ENCODE peak calls at places on chromosomes 16 and 17, in seven cellular contexts. One of them, this sample, is unnamed. For H3K36me3, the result is how much of the 10 kb centered on the place peaks cover.

GRCh38 chr16:12976936-12977335 is 75.5 kb downstream of the SHISA9 start:
- DNase-seq in cardiac muscle cell: no peak
- DNase-seq in upper lobe of right lung: no peak
- DNase-seq in body of pancreas: no peak
- DNase-seq in IMR-90: no peak
- DNase-seq in left ventricle myocardium inferior: no peak
- DNase-seq in keratinocyte: no peak
- DNase-seq in this sample: no peak

GRCh38 chr16:10590342-10590741 is 9.9 kb upstream of the EMP2 start:
- DNase-seq in cardiac muscle cell: no peak
- DNase-seq in upper lobe of right lung: no peak
- DNase-seq in body of pancreas: no peak
- DNase-seq in IMR-90: no peak
- DNase-seq in left ventricle myocardium inferior: no peak
- DNase-seq in keratinocyte: no peak
- DNase-seq in this sample: no peak

GRCh38 chr16:17228048-17228707 is 242.6 kb downstream of the XYLT1 start:
- DNase-seq in cardiac muscle cell: no peak
- DNase-seq in upper lobe of right lung: no peak
- DNase-seq in body of pancreas: no peak
- DNase-seq in IMR-90: no peak
- DNase-seq in left ventricle myocardium inferior: no peak
- DNase-seq in keratinocyte: no peak
- DNase-seq in this sample: no peak

GRCh38 chr17:20273741-20274500 is 193.4 kb downstream of the LGALS9B start:
- DNase-seq in cardiac muscle cell: no peak
- DNase-seq in upper lobe of right lung: no peak
- DNase-seq in body of pancreas: no peak
- DNase-seq in IMR-90: no peak
- DNase-seq in left ventricle myocardium inferior: no peak
- DNase-seq in keratinocyte: no peak
- DNase-seq in this sample: no peak

GRCh38 chr17:18314059-18314730 is 599 bp downstream of the TOP3A start:
- DNase-seq in cardiac muscle cell: peak
- DNase-seq in upper lobe of right lung: no peak
- DNase-seq in body of pancreas: no peak
- DNase-seq in IMR-90: peak
- DNase-seq in left ventricle myocardium inferior: no peak
- DNase-seq in keratinocyte: no peak
- DNase-seq in this sample: no peak

GRCh38 chr16:89122322-89122831 is 28.7 kb downstream of the ACSF3 start:
- DNase-seq in cardiac muscle cell: no peak
- DNase-seq in upper lobe of right lung: peak
- DNase-seq in body of pancreas: no peak
- DNase-seq in IMR-90: no peak
- DNase-seq in left ventricle myocardium inferior: no peak
- DNase-seq in keratinocyte: no peak
- DNase-seq in this sample: no peak

GRCh38 chr16:89334988-89335802 is 117.7 kb downstream of the ZNF778 start:
- DNase-seq in cardiac muscle cell: no peak
- DNase-seq in upper lobe of right lung: peak
- DNase-seq in body of pancreas: no peak
- DNase-seq in IMR-90: no peak
- DNase-seq in left ventricle myocardium inferior: no peak
- DNase-seq in keratinocyte: no peak
- DNase-seq in this sample: no peak

GRCh38 chr17:55238931-55239297 is 25.8 kb upstream of the HLF start:
- DNase-seq in cardiac muscle cell: no peak
- DNase-seq in upper lobe of right lung: no peak
- DNase-seq in body of pancreas: peak
- DNase-seq in IMR-90: no peak
- DNase-seq in left ventricle myocardium inferior: no peak
- DNase-seq in keratinocyte: no peak
- DNase-seq in this sample: no peak

GRCh38 chr17:82424001-82424862 is 5.8 kb upstream of the OGFOD3 start:
- DNase-seq in cardiac muscle cell: peak
- DNase-seq in upper lobe of right lung: no peak
- DNase-seq in body of pancreas: peak
- DNase-seq in IMR-90: peak
- DNase-seq in left ventricle myocardium inferior: no peak
- DNase-seq in keratinocyte: no peak
- DNase-seq in this sample: no peak

GRCh38 chr17:11506635-11507034 is 91.6 kb upstream of the DNAH9 start:
- DNase-seq in cardiac muscle cell: no peak
- DNase-seq in upper lobe of right lung: no peak
- DNase-seq in body of pancreas: peak
- DNase-seq in IMR-90: no peak
- DNase-seq in left ventricle myocardium inferior: no peak
- DNase-seq in keratinocyte: no peak
- DNase-seq in this sample: no peak

GRCh38 chr17:77328823-77329740 is 188.3 kb downstream of the SEC14L1 start:
- DNase-seq in cardiac muscle cell: no peak
- DNase-seq in upper lobe of right lung: peak
- DNase-seq in body of pancreas: no peak
- DNase-seq in IMR-90: no peak
- DNase-seq in left ventricle myocardium inferior: no peak
- DNase-seq in keratinocyte: no peak
- DNase-seq in this sample: no peak

GRCh38 chr17:82407255-82407654 is 10.9 kb upstream of the HEXD start:
- DNase-seq in cardiac muscle cell: no peak
- DNase-seq in upper lobe of right lung: no peak
- DNase-seq in body of pancreas: no peak
- DNase-seq in IMR-90: peak
- DNase-seq in left ventricle myocardium inferior: peak
- DNase-seq in keratinocyte: no peak
- DNase-seq in this sample: no peak

GRCh38 chr17:77695386-77695785 is 263.1 kb upstream of the TNRC6C start:
- DNase-seq in cardiac muscle cell: no peak
- DNase-seq in upper lobe of right lung: no peak
- DNase-seq in body of pancreas: no peak
- DNase-seq in IMR-90: no peak
- DNase-seq in left ventricle myocardium inferior: no peak
- DNase-seq in keratinocyte: no peak
- DNase-seq in this sample: no peak

GRCh38 chr17:67246648-67247415 is 1.8 kb upstream of the HELZ start:
- DNase-seq in cardiac muscle cell: no peak
- DNase-seq in upper lobe of right lung: peak
- DNase-seq in body of pancreas: peak
- DNase-seq in IMR-90: peak
- DNase-seq in left ventricle myocardium inferior: no peak
- DNase-seq in keratinocyte: peak
- DNase-seq in this sample: no peak

GRCh38 chr16:70661918-70662641 is 15.7 kb downstream of the IL34 start:
- DNase-seq in cardiac muscle cell: peak
- DNase-seq in upper lobe of right lung: peak
- DNase-seq in body of pancreas: no peak
- DNase-seq in IMR-90: no peak
- DNase-seq in left ventricle myocardium inferior: no peak
- DNase-seq in keratinocyte: no peak
- DNase-seq in this sample: no peak

GRCh38 chr17:10821770-10822169 is 16.1 kb downstream of the PIRT start:
- DNase-seq in cardiac muscle cell: no peak
- DNase-seq in upper lobe of right lung: no peak
- DNase-seq in body of pancreas: no peak
- DNase-seq in IMR-90: no peak
- DNase-seq in left ventricle myocardium inferior: no peak
- DNase-seq in keratinocyte: no peak
- DNase-seq in this sample: no peak

GRCh38 chr17:4329838-4330237 is 36.6 kb downstream of the UBE2G1 start:
- DNase-seq in cardiac muscle cell: peak
- DNase-seq in upper lobe of right lung: no peak
- DNase-seq in body of pancreas: no peak
- DNase-seq in IMR-90: peak
- DNase-seq in left ventricle myocardium inferior: no peak
- DNase-seq in keratinocyte: peak
- DNase-seq in this sample: peak

GRCh38 chr17:42675984-42676423 is 790 bp downstream of the PLEKHH3 start:
- DNase-seq in cardiac muscle cell: peak
- DNase-seq in upper lobe of right lung: peak
- DNase-seq in body of pancreas: peak
- DNase-seq in IMR-90: peak
- DNase-seq in left ventricle myocardium inferior: peak
- DNase-seq in keratinocyte: no peak
- DNase-seq in this sample: no peak

GRCh38 chr17:44335515-44336356 is 9.4 kb upstream of the GRN start:
- DNase-seq in cardiac muscle cell: no peak
- DNase-seq in upper lobe of right lung: no peak
- DNase-seq in body of pancreas: peak
- DNase-seq in IMR-90: no peak
- DNase-seq in left ventricle myocardium inferior: no peak
- DNase-seq in keratinocyte: no peak
- DNase-seq in this sample: no peak

GRCh38 chr17:81043725-81044427 is 8.9 kb downstream of the BAIAP2 start:
- DNase-seq in cardiac muscle cell: no peak
- DNase-seq in upper lobe of right lung: peak
- DNase-seq in body of pancreas: peak
- DNase-seq in IMR-90: no peak
- DNase-seq in left ventricle myocardium inferior: no peak
- DNase-seq in keratinocyte: no peak
- DNase-seq in this sample: no peak

GRCh38 chr16:12672986-12673385 is 130.7 kb downstream of the CPPED1 start:
- DNase-seq in cardiac muscle cell: no peak
- DNase-seq in upper lobe of right lung: no peak
- DNase-seq in body of pancreas: no peak
- DNase-seq in IMR-90: no peak
- DNase-seq in left ventricle myocardium inferior: no peak
- DNase-seq in keratinocyte: no peak
- DNase-seq in this sample: no peak

DNA sequence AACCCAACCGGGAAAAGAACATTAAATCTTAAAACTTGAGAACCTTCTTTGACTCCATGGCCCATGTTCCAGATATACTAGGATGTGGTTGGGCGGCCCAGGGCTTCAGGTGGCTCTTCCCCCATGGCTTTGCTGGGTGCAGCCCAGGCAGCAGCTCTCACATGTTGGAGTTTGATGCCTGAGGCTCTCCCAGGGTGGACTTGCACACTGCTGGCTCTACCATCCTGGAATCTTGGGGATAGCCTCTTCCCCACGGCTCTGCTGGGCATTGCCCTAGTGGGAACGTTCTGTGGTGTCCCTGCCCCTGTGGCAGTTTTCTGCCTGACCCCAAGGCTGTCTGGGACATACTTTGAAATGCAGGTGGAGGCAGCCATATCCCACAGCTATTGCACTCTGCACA is 70.6 kb downstream of the GOSR1 start:
- DNase-seq in cardiac muscle cell: no peak
- DNase-seq in upper lobe of right lung: no peak
- DNase-seq in body of pancreas: no peak
- DNase-seq in IMR-90: no peak
- DNase-seq in left ventricle myocardium inferior: no peak
- DNase-seq in keratinocyte: no peak
- DNase-seq in this sample: no peak
- H3K36me3 ChIP-seq in cardiac muscle cell: under half
- H3K36me3 ChIP-seq in upper lobe of right lung: under half
- H3K36me3 ChIP-seq in body of pancreas: under half
- H3K36me3 ChIP-seq in IMR-90: under half
- H3K36me3 ChIP-seq in left ventricle myocardium inferior: under half
- H3K36me3 ChIP-seq in keratinocyte: under half
- H3K36me3 ChIP-seq in this sample: under half

DNA sequence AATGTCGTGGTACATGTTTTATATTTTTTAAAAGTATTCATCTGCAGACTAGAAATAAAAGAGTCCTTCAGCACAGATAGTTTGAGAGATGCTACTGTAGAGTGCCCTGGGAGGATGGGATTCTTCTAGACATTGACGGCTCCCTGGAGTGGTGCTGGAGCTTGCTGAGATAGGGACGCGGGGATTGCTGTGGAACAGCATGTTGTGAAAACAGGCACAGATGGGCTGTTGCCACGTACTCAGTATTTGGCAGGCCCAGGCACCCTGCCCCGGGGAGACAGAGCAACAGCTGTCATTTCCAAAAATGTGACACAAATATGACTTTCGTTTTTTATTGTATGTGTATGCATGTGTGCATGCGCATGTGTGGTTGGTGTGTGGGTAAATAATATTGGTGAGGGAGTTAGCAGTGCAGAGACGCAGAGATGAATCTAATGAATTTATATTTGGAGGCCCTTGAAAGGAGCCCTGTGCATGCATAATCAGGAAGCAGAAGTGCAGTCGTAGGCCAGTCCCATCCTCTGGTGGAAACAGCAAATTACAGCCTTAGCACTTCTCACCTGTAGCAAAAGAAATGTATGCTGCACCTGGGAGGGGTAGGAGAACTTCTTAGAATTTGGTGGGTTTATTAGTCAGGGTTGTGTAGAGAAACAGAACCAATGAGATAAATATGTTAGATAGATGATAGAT is 6.2 kb upstream of the ABCA8 start:
- DNase-seq in cardiac muscle cell: no peak
- DNase-seq in upper lobe of right lung: no peak
- DNase-seq in body of pancreas: no peak
- DNase-seq in IMR-90: no peak
- DNase-seq in left ventricle myocardium inferior: peak
- DNase-seq in keratinocyte: no peak
- DNase-seq in this sample: no peak
- TF ChIP-seq CTCF in cardiac muscle cell: no peak
- TF ChIP-seq CTCF in upper lobe of right lung: no peak
- TF ChIP-seq CTCF in body of pancreas: no peak
- TF ChIP-seq CTCF in IMR-90: no peak
- TF ChIP-seq CTCF in left ventricle myocardium inferior: no peak
- TF ChIP-seq CTCF in keratinocyte: no peak
- TF ChIP-seq CTCF in this sample: no peak

DNA sequence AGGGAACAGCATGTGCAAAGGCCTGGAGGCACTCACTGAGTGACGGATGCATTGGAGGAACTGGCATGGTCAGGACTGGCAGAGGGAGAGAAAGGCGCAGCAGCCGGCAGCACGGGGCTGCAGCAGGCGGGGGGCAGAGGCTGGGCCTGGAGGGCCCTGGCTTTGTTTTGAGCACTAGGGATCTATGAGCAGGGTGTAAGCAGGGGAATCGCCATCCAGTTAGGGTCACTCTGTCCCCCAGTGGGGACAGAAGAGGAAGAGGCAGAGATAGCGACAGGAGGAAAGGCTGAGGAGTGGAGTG is 14.2 kb downstream of the HSD11B2 start:
- DNase-seq in cardiac muscle cell: no peak
- DNase-seq in upper lobe of right lung: no peak
- DNase-seq in body of pancreas: no peak
- DNase-seq in IMR-90: no peak
- DNase-seq in left ventricle myocardium inferior: no peak
- DNase-seq in keratinocyte: no peak
- DNase-seq in this sample: no peak
- H3K36me3 ChIP-seq in cardiac muscle cell: under half
- H3K36me3 ChIP-seq in upper lobe of right lung: half or more
- H3K36me3 ChIP-seq in body of pancreas: under half
- H3K36me3 ChIP-seq in IMR-90: under half
- H3K36me3 ChIP-seq in left ventricle myocardium inferior: under half
- H3K36me3 ChIP-seq in keratinocyte: under half
- H3K36me3 ChIP-seq in this sample: under half

DNA sequence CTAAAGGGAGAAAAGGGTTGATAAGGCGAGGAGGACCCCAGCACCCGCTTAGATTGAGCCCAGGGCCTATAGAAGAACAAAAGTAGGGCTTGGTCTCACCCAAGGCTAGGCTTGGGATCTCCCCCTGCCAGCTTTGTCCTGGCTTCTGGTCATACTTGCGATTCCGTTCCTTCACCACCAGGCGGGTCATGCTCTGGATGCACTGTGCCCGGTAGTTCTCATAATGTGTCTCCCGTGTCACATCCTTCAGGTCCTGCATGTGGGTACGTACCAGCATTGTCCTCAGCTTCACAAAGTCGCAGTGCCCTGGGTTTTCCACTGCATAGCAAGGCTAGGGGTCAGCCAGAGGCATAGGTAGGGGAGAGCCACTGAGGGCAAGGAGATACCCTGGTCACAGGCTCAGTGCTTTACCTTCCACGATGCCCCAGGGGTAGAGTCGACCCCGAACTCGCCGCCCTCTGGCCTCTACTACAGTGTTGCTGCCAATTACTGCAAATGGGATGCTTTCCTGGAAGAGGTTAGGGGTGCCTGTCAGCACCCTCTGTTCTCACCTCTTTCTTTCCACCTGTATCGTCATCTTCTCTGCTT is 6.5 kb upstream of the MTMR4 start:
- DNase-seq in cardiac muscle cell: peak
- DNase-seq in upper lobe of right lung: no peak
- DNase-seq in body of pancreas: no peak
- DNase-seq in IMR-90: peak
- DNase-seq in left ventricle myocardium inferior: no peak
- DNase-seq in keratinocyte: no peak
- DNase-seq in this sample: no peak
- TF ChIP-seq CTCF in cardiac muscle cell: peak
- TF ChIP-seq CTCF in upper lobe of right lung: peak
- TF ChIP-seq CTCF in body of pancreas: no peak
- TF ChIP-seq CTCF in IMR-90: peak
- TF ChIP-seq CTCF in left ventricle myocardium inferior: peak
- TF ChIP-seq CTCF in keratinocyte: peak
- TF ChIP-seq CTCF in this sample: peak